ENCODE peak calls at places on chromosomes 7 and 10, in eight cellular contexts. O is psoas muscle, X is Panc1, N is stomach, S is AG04450, V is cardiac muscle cell, I is caudate nucleus, H is upper lobe of left lung. W is an unnamed sample.

GRCh38 chr7:65448824-65449504 is 75.3 kb downstream of the ZNF92 start:
- DNase-seq in O (no peak), S (peak), N (no peak), H (no peak), X (no peak), I (no peak), V (no peak), W (no peak)

GRCh38 chr7:103314849-103315248 is 17.6 kb downstream of the PMPCB start:
- DNase-seq in X (no peak), H (no peak), N (no peak), I (no peak), V (no peak), O (no peak), S (no peak), W (no peak)

GRCh38 chr10:118832242-118832651 is 77.5 kb upstream of the CACUL1 start:
- DNase-seq in X (no peak), V (no peak), O (peak), I (peak), H (no peak), N (peak), S (no peak), W (no peak)

GRCh38 chr7:32779167-32779566 is 112.4 kb downstream of the KBTBD2 start:
- DNase-seq in S (no peak), V (no peak), X (no peak), H (no peak), O (no peak), I (no peak), N (no peak), W (no peak)

GRCh38 chr10:93745411-93746065 is 12.2 kb upstream of the LGI1 start:
- DNase-seq in X (no peak), N (no peak), O (no peak), S (no peak), I (no peak), V (peak), H (no peak), W (no peak)

GRCh38 chr7:96017877-96018276 is 245.5 kb downstream of the DYNC1I1 start:
- DNase-seq in H (no peak), S (no peak), I (no peak), X (no peak), V (no peak), N (peak), O (no peak), W (no peak)

GRCh38 chr7:106022193-106022821 is 59.2 kb downstream of the CDHR3 start:
- DNase-seq in I (no peak), N (peak), V (no peak), H (no peak), X (no peak), O (no peak), S (no peak), W (peak)

GRCh38 chr10:14748471-14748870 is 26.2 kb downstream of the FAM107B start:
- DNase-seq in O (peak), X (no peak), N (peak), S (no peak), H (no peak), I (no peak), V (no peak), W (no peak)

GRCh38 chr10:60414111-60414510 is 24.4 kb upstream of the ANK3 start:
- DNase-seq in X (no peak), N (no peak), O (no peak), S (no peak), V (no peak), I (no peak), H (no peak), W (no peak)

GRCh38 chr7:25261545-25262135 is 33.4 kb upstream of the NPVF start:
- DNase-seq in N (no peak), H (no peak), I (no peak), O (no peak), V (no peak), X (no peak), S (no peak), W (no peak)

GRCh38 chr10:110151467-110151866 is 55.9 kb upstream of the MXI1 start:
- DNase-seq in S (no peak), X (no peak), N (peak), V (no peak), H (no peak), I (no peak), O (no peak), W (no peak)

GRCh38 chr7:101816499-101817030 is 861 bp upstream of the CUX1 start:
- DNase-seq in O (peak), V (peak), N (peak), H (peak), X (no peak), S (no peak), I (peak), W (no peak)

GRCh38 chr7:48140001-48140681 is 31.1 kb upstream of the ABCA13 start:
- DNase-seq in I (no peak), S (no peak), X (no peak), O (no peak), N (no peak), V (no peak), H (no peak), W (no peak)

GRCh38 chr10:60032723-60033122 is 126.4 kb upstream of the CCDC6 start:
- DNase-seq in H (no peak), I (peak), S (no peak), V (peak), X (peak), O (peak), N (peak), W (no peak)

GRCh38 chr10:29212597-29212996 is 76.3 kb upstream of the LYZL1 start:
- DNase-seq in H (no peak), V (no peak), I (no peak), N (no peak), O (no peak), X (no peak), S (no peak), W (no peak)

GRCh38 chr7:139452948-139453672 is 30.4 kb downstream of the KLRG2 start:
- DNase-seq in N (no peak), X (no peak), H (no peak), V (no peak), O (no peak), S (no peak), I (no peak), W (no peak)

GRCh38 chr10:86203162-86203905 is 163.3 kb downstream of the GRID1 start:
- DNase-seq in S (no peak), I (no peak), O (no peak), X (no peak), V (peak), N (no peak), H (no peak), W (no peak)

GRCh38 chr10:83647519-83647918 is 491.8 kb upstream of the GHITM start:
- DNase-seq in X (no peak), V (no peak), O (no peak), S (no peak), N (no peak), I (no peak), H (no peak), W (no peak)

GRCh38 chr10:25907247-25907646 is 26.8 kb upstream of the MYO3A start:
- DNase-seq in O (no peak), H (no peak), I (no peak), S (no peak), V (no peak), N (no peak), X (no peak), W (no peak)

GRCh38 chr10:116699783-116700150 is 42.6 kb downstream of the HSPA12A start:
- DNase-seq in H (no peak), V (no peak), I (no peak), S (no peak), X (no peak), N (no peak), O (no peak), W (no peak)

GRCh38 chr10:85548038-85548437 is 818.6 kb downstream of the GRID1 start:
- DNase-seq in S (no peak), H (no peak), V (peak), O (no peak), N (no peak), X (peak), I (peak), W (no peak)

GRCh38 chr10:119308089-119308488 is 100.7 kb downstream of the GRK5 start:
- DNase-seq in O (no peak), H (no peak), I (no peak), X (no peak), N (no peak), S (no peak), V (no peak), W (no peak)

GRCh38 chr7:3107228-3107763 is 63.6 kb upstream of the CARD11 start:
- DNase-seq in S (no peak), V (no peak), N (no peak), X (no peak), O (no peak), I (no peak), H (no peak), W (no peak)

GRCh38 chr7:98802088-98802780 is 67.6 kb downstream of the TMEM130 start:
- DNase-seq in H (no peak), S (no peak), V (no peak), X (no peak), N (no peak), I (no peak), O (peak), W (no peak)
- H3K27ac ChIP-seq in H (no peak), S (no peak), V (no peak), X (no peak), N (no peak), I (no peak), O (no peak), W (no peak)

GRCh38 chr10:69411476-69411875 is 5.2 kb downstream of the TACR2 start:
- DNase-seq in H (no peak), X (no peak), V (no peak), N (no peak), O (no peak), I (no peak), S (no peak), W (no peak)

GRCh38 chr10:69410487-69410886 is 6.2 kb downstream of the TACR2 start:
- DNase-seq in N (no peak), V (no peak), I (no peak), O (no peak), S (no peak), X (no peak), H (no peak), W (no peak)

GRCh38 chr10:69413221-69413865 is 3.4 kb downstream of the TACR2 start:
- DNase-seq in H (no peak), O (peak), S (no peak), V (peak), N (peak), I (peak), X (no peak), W (no peak)

GRCh38 chr10:69414036-69415018 is 2.4 kb downstream of the TACR2 start:
- DNase-seq in V (no peak), H (no peak), X (no peak), S (no peak), I (no peak), N (no peak), O (no peak), W (no peak)

GRCh38 chr10:69412232-69412631 is 4.5 kb downstream of the TACR2 start:
- DNase-seq in N (no peak), X (no peak), O (no peak), I (no peak), H (no peak), V (no peak), S (no peak), W (no peak)
- H3K27ac ChIP-seq in N (peak), X (no peak), O (no peak), I (no peak), H (no peak), V (no peak), S (no peak), W (no peak)

GRCh38 chr10:16944081-16944922 is 127.1 kb upstream of the RSU1 start:
- DNase-seq in X (no peak), N (no peak), I (no peak), V (no peak), S (peak), O (no peak), H (no peak), W (no peak)

GRCh38 chr10:16942361-16943078 is 125.3 kb upstream of the RSU1 start:
- DNase-seq in H (no peak), X (no peak), I (no peak), O (no peak), V (no peak), S (no peak), N (no peak), W (no peak)

GRCh38 chr10:16944961-16945360 is 127.7 kb upstream of the RSU1 start:
- DNase-seq in O (no peak), H (no peak), S (no peak), V (no peak), N (no peak), I (no peak), X (no peak), W (no peak)

GRCh38 chr10:16941865-16942264 is 124.6 kb upstream of the RSU1 start:
- DNase-seq in O (no peak), X (no peak), H (no peak), I (no peak), V (no peak), S (no peak), N (no peak), W (no peak)

DNA sequence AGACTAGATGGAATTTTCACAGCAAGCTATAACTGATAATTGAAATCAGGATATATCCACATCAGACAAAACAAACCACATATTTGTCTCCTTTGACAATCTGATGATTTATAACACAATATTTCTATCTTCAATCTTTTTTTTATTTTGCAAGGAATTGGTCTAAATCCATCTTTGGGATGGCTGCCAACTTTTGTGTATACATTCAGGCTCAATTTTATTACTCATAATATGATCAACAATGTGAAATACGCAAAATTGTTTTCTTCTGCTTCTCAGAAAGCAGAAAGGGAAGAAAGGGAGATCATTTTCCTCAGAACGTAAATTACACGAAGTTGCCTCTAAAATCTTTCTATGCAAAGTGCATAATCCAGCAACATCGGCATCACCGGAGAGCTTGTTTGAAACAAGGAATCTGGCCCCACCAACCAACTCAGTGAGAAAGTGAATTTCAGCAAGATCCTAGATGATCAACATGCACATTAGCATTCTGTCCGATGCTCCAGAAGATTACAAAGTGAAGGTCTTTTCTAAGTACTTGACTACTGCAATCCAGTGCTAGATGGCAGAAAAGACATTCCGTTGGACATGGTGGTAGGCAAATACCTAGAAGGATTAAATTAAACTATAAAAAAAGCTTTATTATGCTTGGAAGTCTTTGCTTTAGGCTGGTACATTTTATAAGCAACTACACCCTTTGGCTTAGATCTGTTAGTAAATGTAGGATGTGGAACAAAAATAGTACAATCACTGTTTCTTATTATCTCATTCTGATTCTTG is 126.3 kb upstream of the RSU1 start:
- DNase-seq in I (no peak), S (no peak), H (no peak), X (no peak), V (no peak), O (no peak), N (no peak), W (no peak)
- H3K27ac ChIP-seq in I (no peak), S (no peak), H (no peak), X (peak), V (no peak), O (peak), N (no peak), W (no peak)

GRCh38 chr7:665751-666453 is 60.6 kb upstream of the DNAAF5 start:
- DNase-seq in I (peak), O (peak), V (peak), H (no peak), X (no peak), S (no peak), N (no peak), W (no peak)

GRCh38 chr7:668139-668871 is 58.2 kb upstream of the DNAAF5 start:
- DNase-seq in O (no peak), H (no peak), V (no peak), I (no peak), S (peak), X (no peak), N (no peak), W (no peak)

GRCh38 chr7:664402-664775 is 62.1 kb upstream of the DNAAF5 start:
- DNase-seq in V (no peak), S (no peak), N (no peak), X (no peak), O (no peak), I (no peak), H (no peak), W (no peak)

GRCh38 chr7:665251-665650 is 61.2 kb upstream of the DNAAF5 start:
- DNase-seq in I (no peak), V (no peak), H (no peak), O (no peak), N (no peak), S (peak), X (no peak), W (no peak)

DNA sequence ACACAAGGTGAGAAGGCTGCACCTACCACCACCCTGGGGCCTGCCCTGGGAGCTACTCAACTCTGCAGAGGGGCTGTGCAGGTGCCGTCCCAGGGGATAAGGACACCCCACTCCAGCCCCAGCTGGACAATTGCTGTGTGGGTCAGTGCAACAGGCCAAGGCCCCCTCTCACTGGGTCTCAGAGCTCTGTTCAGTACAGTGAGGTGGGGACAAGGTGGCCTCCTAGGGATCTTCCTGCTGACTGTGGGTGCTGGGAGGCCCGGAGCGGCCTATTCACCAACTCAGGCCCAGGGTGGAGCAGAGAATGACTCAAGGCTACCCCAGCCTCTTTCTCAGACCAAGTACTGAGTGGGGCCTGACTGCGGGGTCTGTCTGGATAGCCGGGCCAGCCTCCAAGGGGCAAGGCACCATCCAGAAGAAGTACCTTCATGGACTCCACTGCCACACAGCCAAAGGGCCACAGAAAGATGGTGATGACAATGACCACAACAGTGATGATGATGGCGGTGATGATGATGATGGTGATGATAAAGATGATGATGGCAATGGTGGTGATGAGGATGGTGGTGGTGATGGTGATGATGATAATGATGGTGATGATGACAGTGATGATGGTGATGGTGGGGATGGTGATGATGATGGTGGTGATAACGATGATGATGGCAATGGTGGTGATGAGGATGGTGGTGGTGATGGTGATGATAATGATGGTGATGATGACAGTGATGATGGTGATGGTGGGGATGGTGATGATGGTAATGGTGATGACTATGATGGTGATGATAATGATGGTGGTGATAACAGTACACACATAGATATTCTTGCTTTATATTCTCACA is 59.8 kb upstream of the DNAAF5 start:
- DNase-seq in V (no peak), X (no peak), N (no peak), O (no peak), S (no peak), I (no peak), H (no peak), W (no peak)
- H3K27ac ChIP-seq in V (no peak), X (no peak), N (peak), O (no peak), S (no peak), I (no peak), H (peak), W (no peak)

GRCh38 chr10:114629824-114630430 is 28.1 kb downstream of the ABLIM1 start:
- DNase-seq in S (no peak), H (no peak), N (no peak), O (no peak), X (no peak), V (peak), I (no peak), W (no peak)
- H3K27ac ChIP-seq in S (no peak), H (no peak), N (no peak), O (no peak), X (peak), V (peak), I (no peak), W (no peak)

DNA sequence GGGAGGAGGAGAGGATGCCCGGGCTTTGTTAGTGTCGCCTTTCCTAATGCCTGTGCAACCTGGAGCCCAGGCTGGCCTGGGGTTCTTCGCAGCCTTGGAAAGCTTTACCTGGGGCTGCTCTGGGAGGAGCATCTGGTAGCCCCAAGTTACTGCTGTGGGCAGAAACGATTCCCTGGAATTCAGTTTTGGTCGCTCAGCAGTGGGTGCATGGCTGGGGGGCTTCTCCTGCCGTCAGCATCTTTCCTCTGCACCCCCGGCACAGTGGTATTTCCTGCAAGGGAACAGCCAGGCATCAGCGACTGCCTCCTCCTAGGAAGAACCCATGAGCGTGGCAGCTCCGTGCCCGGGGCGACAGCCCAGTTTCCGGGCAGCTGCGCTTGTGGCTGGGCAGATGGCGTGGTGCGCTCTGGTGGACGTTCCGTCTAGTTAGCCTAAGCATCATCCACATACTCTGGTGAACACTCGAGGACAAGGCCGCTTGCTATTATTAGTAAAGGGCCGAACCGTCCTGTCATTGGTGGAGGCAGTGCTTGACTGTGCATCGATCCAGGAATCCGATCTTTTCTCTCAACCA is 107.0 kb upstream of the BTBD16 start:
- DNase-seq in H (no peak), N (no peak), V (peak), S (no peak), X (no peak), O (no peak), I (peak), W (no peak)
- H3K27ac ChIP-seq in H (no peak), N (peak), V (no peak), S (no peak), X (no peak), O (peak), I (peak), W (no peak)

DNA sequence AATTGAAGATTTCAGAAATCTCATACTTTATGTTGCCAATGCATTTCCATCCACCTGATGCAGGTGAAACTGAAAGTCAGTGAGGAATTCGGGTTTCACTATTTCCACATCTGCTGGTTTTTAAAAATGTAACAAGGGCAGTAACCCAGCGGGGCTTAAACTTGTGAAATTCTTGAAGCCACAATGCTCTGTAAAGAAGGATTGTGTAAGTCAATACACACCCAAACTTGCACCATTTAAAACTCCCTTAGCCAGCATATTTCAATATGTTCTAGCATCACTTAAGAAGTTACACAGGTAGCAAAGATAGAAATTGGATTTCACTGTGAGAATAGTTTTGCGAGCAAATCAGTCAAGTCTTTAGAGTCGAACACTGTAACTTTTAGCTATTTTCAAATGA is 386.1 kb downstream of the PLXDC2 start:
- DNase-seq in V (no peak), S (no peak), O (no peak), N (no peak), X (no peak), H (no peak), I (no peak), W (no peak)
- H3K27ac ChIP-seq in V (no peak), S (no peak), O (no peak), N (no peak), X (no peak), H (no peak), I (no peak), W (no peak)

GRCh38 chr10:47134166-47134565 is 165.8 kb upstream of the GDF10 start:
- DNase-seq in V (no peak), H (no peak), O (no peak), S (no peak), I (no peak), X (no peak), N (no peak), W (no peak)
- H3K27ac ChIP-seq in V (no peak), H (no peak), O (no peak), S (no peak), I (no peak), X (no peak), N (no peak), W (no peak)

GRCh38 chr7:44258423-44258760 is 57.6 kb downstream of the YKT6 start:
- DNase-seq in X (no peak), O (no peak), I (no peak), H (no peak), N (no peak), V (no peak), S (no peak), W (no peak)
- H3K27ac ChIP-seq in X (no peak), O (peak), I (peak), H (peak), N (peak), V (peak), S (peak), W (peak)